ENCODE peak calls at places on chromosome 16, in five cellular contexts. One of them, this sample, is unnamed.

GRCh38 chr16:31507617-31507928 is 618 bp downstream of the RUSF1 start:
- DNase-seq in gastrocnemius medialis: no peak
- DNase-seq in breast epithelium: no peak
- DNase-seq in spleen: no peak
- DNase-seq in sigmoid colon: no peak
- DNase-seq in this sample: no peak

GRCh38 chr16:11017499-11017898 is 73.1 kb downstream of the CLEC16A start:
- DNase-seq in gastrocnemius medialis: no peak
- DNase-seq in breast epithelium: no peak
- DNase-seq in spleen: no peak
- DNase-seq in sigmoid colon: no peak
- DNase-seq in this sample: no peak

GRCh38 chr16:67530013-67530939 is 1.6 kb downstream of the RIPOR1 start:
- DNase-seq in gastrocnemius medialis: peak
- DNase-seq in breast epithelium: no peak
- DNase-seq in spleen: peak
- DNase-seq in sigmoid colon: peak
- DNase-seq in this sample: peak

GRCh38 chr16:81279375-81279774 is 35.4 kb upstream of the GAN start:
- DNase-seq in gastrocnemius medialis: no peak
- DNase-seq in breast epithelium: no peak
- DNase-seq in spleen: no peak
- DNase-seq in sigmoid colon: no peak
- DNase-seq in this sample: peak

GRCh38 chr16:50644730-50645129 is 36.4 kb downstream of the SNX20 start:
- DNase-seq in gastrocnemius medialis: no peak
- DNase-seq in breast epithelium: no peak
- DNase-seq in spleen: no peak
- DNase-seq in sigmoid colon: no peak
- DNase-seq in this sample: no peak

GRCh38 chr16:51968756-51969155 is 578.2 kb downstream of the TOX3 start:
- DNase-seq in gastrocnemius medialis: no peak
- DNase-seq in breast epithelium: no peak
- DNase-seq in spleen: no peak
- DNase-seq in sigmoid colon: no peak
- DNase-seq in this sample: no peak

GRCh38 chr16:79850348-79850747 is 249.8 kb upstream of the MAF start:
- DNase-seq in gastrocnemius medialis: no peak
- DNase-seq in breast epithelium: no peak
- DNase-seq in spleen: no peak
- DNase-seq in sigmoid colon: peak
- DNase-seq in this sample: no peak

GRCh38 chr16:77564791-77565390 is 130.1 kb upstream of the ADAMTS18 start:
- DNase-seq in gastrocnemius medialis: no peak
- DNase-seq in breast epithelium: no peak
- DNase-seq in spleen: no peak
- DNase-seq in sigmoid colon: no peak
- DNase-seq in this sample: peak

DNA sequence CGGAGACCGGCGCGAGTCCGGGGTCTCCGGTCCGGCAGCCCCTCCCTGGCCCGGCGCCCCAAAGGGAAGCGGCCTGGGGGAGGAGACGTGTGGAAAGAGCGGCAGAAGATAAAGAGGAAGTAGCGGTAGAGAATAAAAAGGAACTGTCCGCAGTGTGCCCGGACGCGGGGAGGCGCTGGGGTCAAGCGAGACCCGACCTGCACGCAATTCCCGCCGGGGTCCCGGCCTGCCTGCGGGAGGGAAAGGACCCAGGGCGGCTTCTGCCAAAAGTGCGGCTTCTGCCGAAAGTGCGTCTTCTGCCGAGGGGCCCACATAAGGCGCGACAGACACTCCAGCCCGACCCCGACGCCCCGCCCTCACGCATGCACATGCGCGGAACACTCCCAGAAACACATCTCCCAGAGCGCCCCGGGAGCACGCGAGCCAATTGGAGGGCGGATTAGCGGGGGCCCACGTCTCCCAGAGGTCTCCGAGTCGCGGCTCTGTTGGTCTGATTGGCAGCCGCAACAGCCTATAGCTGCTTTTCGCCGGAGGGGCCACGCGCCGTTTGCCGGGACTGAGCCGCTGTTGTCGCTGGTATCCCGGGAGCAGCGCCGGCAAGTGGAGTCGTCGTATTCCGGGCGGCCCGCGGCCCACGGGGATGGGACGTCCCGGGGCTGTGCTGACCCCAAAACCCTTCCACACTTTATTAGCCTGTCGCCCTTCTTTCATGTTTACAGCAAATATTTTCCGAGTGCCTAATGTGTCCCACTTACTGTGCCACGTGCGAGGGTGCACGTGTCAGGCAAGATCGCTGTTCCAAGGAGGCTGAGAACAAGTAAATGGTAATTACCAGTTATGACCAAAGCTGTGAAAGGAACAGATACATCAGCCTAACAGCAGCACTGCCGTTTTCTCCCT is 8.0 kb upstream of the MEFV start:
- DNase-seq in gastrocnemius medialis: peak
- DNase-seq in breast epithelium: peak
- DNase-seq in spleen: peak
- DNase-seq in sigmoid colon: peak
- DNase-seq in this sample: peak
- TF ChIP-seq POLR2A in gastrocnemius medialis: peak
- TF ChIP-seq POLR2A in breast epithelium: peak
- TF ChIP-seq POLR2A in spleen: peak
- TF ChIP-seq POLR2A in sigmoid colon: peak
- TF ChIP-seq POLR2A in this sample: peak

GRCh38 chr16:3717235-3718018 is at the start of gene TRAP1:
- DNase-seq in gastrocnemius medialis: peak
- DNase-seq in breast epithelium: peak
- DNase-seq in spleen: peak
- DNase-seq in sigmoid colon: peak
- DNase-seq in this sample: peak
- TF ChIP-seq POLR2A in gastrocnemius medialis: peak
- TF ChIP-seq POLR2A in breast epithelium: peak
- TF ChIP-seq POLR2A in spleen: peak
- TF ChIP-seq POLR2A in sigmoid colon: peak
- TF ChIP-seq POLR2A in this sample: peak

GRCh38 chr16:15650019-15650697 is at the start of gene NDE1:
- DNase-seq in gastrocnemius medialis: peak
- DNase-seq in breast epithelium: peak
- DNase-seq in spleen: peak
- DNase-seq in sigmoid colon: peak
- DNase-seq in this sample: peak
- TF ChIP-seq POLR2A in gastrocnemius medialis: peak
- TF ChIP-seq POLR2A in breast epithelium: peak
- TF ChIP-seq POLR2A in spleen: no peak
- TF ChIP-seq POLR2A in sigmoid colon: no peak
- TF ChIP-seq POLR2A in this sample: peak

GRCh38 chr16:84592718-84593117 is 25.2 kb downstream of the COTL1 start:
- DNase-seq in gastrocnemius medialis: no peak
- DNase-seq in breast epithelium: no peak
- DNase-seq in spleen: no peak
- DNase-seq in sigmoid colon: no peak
- DNase-seq in this sample: no peak

GRCh38 chr16:84593825-84594724 is 23.8 kb downstream of the COTL1 start:
- DNase-seq in gastrocnemius medialis: no peak
- DNase-seq in breast epithelium: no peak
- DNase-seq in spleen: peak
- DNase-seq in sigmoid colon: no peak
- DNase-seq in this sample: no peak

GRCh38 chr16:84588991-84589390 is 28.9 kb downstream of the COTL1 start:
- DNase-seq in gastrocnemius medialis: no peak
- DNase-seq in breast epithelium: no peak
- DNase-seq in spleen: no peak
- DNase-seq in sigmoid colon: no peak
- DNase-seq in this sample: no peak

GRCh38 chr16:84585886-84586285 is 32.0 kb downstream of the COTL1 start:
- DNase-seq in gastrocnemius medialis: no peak
- DNase-seq in breast epithelium: no peak
- DNase-seq in spleen: no peak
- DNase-seq in sigmoid colon: no peak
- DNase-seq in this sample: no peak

DNA sequence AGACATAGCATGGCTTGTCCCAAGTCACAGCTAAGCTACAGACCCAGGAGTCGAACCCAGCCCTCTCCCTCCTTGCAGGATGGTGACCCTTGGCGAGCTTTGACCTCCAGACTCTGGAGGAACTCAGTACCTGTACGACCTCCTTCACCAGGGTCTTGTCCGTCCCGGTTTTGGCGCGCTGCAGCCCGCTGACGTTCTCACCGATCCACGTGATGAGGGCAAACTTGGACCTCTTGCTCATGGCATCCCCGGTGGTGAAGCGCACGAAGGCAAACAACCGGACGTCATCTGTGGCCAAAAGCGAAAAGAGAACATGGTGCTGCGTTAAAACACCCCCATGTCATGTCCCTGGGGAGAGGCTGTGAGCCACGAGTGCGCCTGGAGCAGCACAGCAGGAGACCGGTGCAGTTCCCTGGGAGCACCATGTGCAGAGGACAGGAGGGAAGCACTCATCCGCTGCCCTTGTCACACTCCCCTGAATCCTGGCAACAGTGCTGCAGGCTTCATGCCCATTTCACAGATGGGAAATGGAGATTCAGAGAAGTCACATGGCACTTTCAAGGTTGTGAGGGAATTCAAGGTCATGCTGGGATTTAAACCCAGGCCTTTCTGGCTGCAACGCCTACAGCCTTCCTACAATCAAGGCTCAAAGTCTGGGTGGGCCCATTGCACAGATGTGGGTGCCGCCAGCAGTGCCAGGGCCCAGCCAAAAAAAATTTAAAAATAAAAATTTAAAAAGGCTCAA is 27.7 kb downstream of the COTL1 start:
- DNase-seq in gastrocnemius medialis: no peak
- DNase-seq in breast epithelium: no peak
- DNase-seq in spleen: no peak
- DNase-seq in sigmoid colon: no peak
- DNase-seq in this sample: no peak
- TF ChIP-seq POLR2A in gastrocnemius medialis: no peak
- TF ChIP-seq POLR2A in breast epithelium: no peak
- TF ChIP-seq POLR2A in spleen: no peak
- TF ChIP-seq POLR2A in sigmoid colon: no peak
- TF ChIP-seq POLR2A in this sample: no peak

DNA sequence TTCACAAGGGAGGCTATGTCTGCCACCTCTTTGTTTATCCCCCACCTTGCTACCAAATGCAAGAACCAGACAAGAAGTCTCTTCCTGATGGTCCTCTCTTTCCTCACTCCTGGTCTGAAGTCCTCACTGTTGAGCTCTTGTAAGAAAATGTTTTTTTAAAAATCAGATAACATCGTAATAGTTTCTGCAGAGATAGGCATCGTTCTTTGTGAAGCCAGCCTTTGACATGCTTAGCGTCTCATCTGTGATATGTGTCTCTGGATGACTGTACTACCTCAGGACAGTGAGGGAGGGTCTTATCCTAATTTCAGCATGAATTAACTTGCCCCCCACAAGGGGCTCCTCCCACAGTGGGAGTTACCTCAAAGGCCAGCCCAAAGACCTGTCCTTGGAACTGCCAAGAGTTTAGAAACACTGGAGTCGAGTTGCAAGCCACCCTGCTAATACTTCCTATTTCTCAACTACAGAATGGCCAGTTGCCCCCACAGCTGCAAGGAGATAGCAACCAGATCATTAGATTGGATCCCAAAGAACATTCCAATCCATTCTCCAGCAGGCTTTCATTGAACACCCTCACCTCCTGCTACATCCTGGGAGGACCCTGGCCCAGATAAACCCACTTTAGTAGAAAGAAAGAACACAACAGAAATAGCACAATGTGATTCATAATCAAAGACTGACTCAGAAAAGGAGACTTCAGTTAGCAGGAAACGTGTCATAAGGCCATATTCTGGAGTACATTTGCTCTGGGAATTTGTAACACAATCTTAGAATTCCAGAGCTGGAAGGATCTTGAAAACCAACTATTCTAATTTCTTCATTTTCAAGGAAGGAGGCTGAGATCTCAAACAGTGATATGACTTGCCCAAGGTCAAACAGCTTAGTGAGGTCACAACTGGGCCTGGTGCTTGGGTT is 151.0 kb downstream of the IRX3 start:
- DNase-seq in gastrocnemius medialis: no peak
- DNase-seq in breast epithelium: no peak
- DNase-seq in spleen: no peak
- DNase-seq in sigmoid colon: no peak
- DNase-seq in this sample: peak
- TF ChIP-seq POLR2A in gastrocnemius medialis: no peak
- TF ChIP-seq POLR2A in breast epithelium: no peak
- TF ChIP-seq POLR2A in spleen: no peak
- TF ChIP-seq POLR2A in sigmoid colon: no peak
- TF ChIP-seq POLR2A in this sample: no peak

GRCh38 chr16:84834403-84834772 is 14.6 kb downstream of the CRISPLD2 start:
- DNase-seq in gastrocnemius medialis: no peak
- DNase-seq in breast epithelium: no peak
- DNase-seq in spleen: no peak
- DNase-seq in sigmoid colon: no peak
- DNase-seq in this sample: no peak

GRCh38 chr16:84836967-84837366 is 17.2 kb downstream of the CRISPLD2 start:
- DNase-seq in gastrocnemius medialis: no peak
- DNase-seq in breast epithelium: no peak
- DNase-seq in spleen: no peak
- DNase-seq in sigmoid colon: no peak
- DNase-seq in this sample: no peak

GRCh38 chr16:84833542-84834402 is 14.0 kb downstream of the CRISPLD2 start:
- DNase-seq in gastrocnemius medialis: no peak
- DNase-seq in breast epithelium: no peak
- DNase-seq in spleen: no peak
- DNase-seq in sigmoid colon: peak
- DNase-seq in this sample: no peak

GRCh38 chr16:84838383-84838948 is 18.7 kb downstream of the CRISPLD2 start:
- DNase-seq in gastrocnemius medialis: no peak
- DNase-seq in breast epithelium: no peak
- DNase-seq in spleen: no peak
- DNase-seq in sigmoid colon: peak
- DNase-seq in this sample: no peak

GRCh38 chr16:84836234-84836647 is 16.5 kb downstream of the CRISPLD2 start:
- DNase-seq in gastrocnemius medialis: peak
- DNase-seq in breast epithelium: peak
- DNase-seq in spleen: no peak
- DNase-seq in sigmoid colon: peak
- DNase-seq in this sample: peak
- TF ChIP-seq POLR2A in gastrocnemius medialis: peak
- TF ChIP-seq POLR2A in breast epithelium: no peak
- TF ChIP-seq POLR2A in spleen: no peak
- TF ChIP-seq POLR2A in sigmoid colon: peak
- TF ChIP-seq POLR2A in this sample: no peak

GRCh38 chr16:4746991-4747574 is 12.7 kb downstream of the DNAAF8 start:
- DNase-seq in gastrocnemius medialis: no peak
- DNase-seq in breast epithelium: no peak
- DNase-seq in spleen: no peak
- DNase-seq in sigmoid colon: no peak
- DNase-seq in this sample: no peak

GRCh38 chr16:4746215-4746614 is 11.9 kb downstream of the DNAAF8 start:
- DNase-seq in gastrocnemius medialis: no peak
- DNase-seq in breast epithelium: no peak
- DNase-seq in spleen: no peak
- DNase-seq in sigmoid colon: no peak
- DNase-seq in this sample: no peak

GRCh38 chr16:4748682-4749411 is 14.5 kb downstream of the DNAAF8 start:
- DNase-seq in gastrocnemius medialis: no peak
- DNase-seq in breast epithelium: no peak
- DNase-seq in spleen: no peak
- DNase-seq in sigmoid colon: no peak
- DNase-seq in this sample: no peak

GRCh38 chr16:4749700-4750257 is 15.4 kb downstream of the DNAAF8 start:
- DNase-seq in gastrocnemius medialis: no peak
- DNase-seq in breast epithelium: no peak
- DNase-seq in spleen: no peak
- DNase-seq in sigmoid colon: no peak
- DNase-seq in this sample: no peak

GRCh38 chr16:4747906-4748681 is 13.8 kb downstream of the DNAAF8 start:
- DNase-seq in gastrocnemius medialis: no peak
- DNase-seq in breast epithelium: no peak
- DNase-seq in spleen: no peak
- DNase-seq in sigmoid colon: no peak
- DNase-seq in this sample: no peak
- TF ChIP-seq POLR2A in gastrocnemius medialis: no peak
- TF ChIP-seq POLR2A in breast epithelium: no peak
- TF ChIP-seq POLR2A in spleen: no peak
- TF ChIP-seq POLR2A in sigmoid colon: no peak
- TF ChIP-seq POLR2A in this sample: no peak

This sample was measured in H54.